ENCODE peak calls at places on chromosomes 13 and 19, in five cellular contexts. C, T, S, H and P are unnamed samples.

GRCh38 chr13:60482012-60482411 is 85.0 kb downstream of the TDRD3 start:
- DNase-seq in C (no peak), T (no peak), S (no peak), H (no peak), P (no peak)

GRCh38 chr19:48613852-48614435 is 932 bp downstream of the FAM83E start:
- DNase-seq in C (no peak), T (peak), S (no peak), H (no peak), P (no peak)

GRCh38 chr13:52022355-52022754 is 2.1 kb upstream of the UTP14C start:
- DNase-seq in C (no peak), T (no peak), S (no peak), H (no peak), P (no peak)

GRCh38 chr19:11138659-11139526 is 16.7 kb downstream of the SPC24 start:
- DNase-seq in C (no peak), T (no peak), S (no peak), H (no peak), P (no peak)

GRCh38 chr19:452829-453228 is 8.0 kb downstream of the SHC2 start:
- DNase-seq in C (no peak), T (no peak), S (no peak), H (no peak), P (no peak)

GRCh38 chr19:18118420-18119242 is 21.1 kb downstream of the MAST3 start:
- DNase-seq in C (no peak), T (no peak), S (no peak), H (no peak), P (no peak)

GRCh38 chr13:35787937-35788336 is 311.4 kb upstream of the MAB21L1 start:
- DNase-seq in C (no peak), T (no peak), S (no peak), H (no peak), P (no peak)

GRCh38 chr19:16252459-16253205 is 54.9 kb downstream of the AP1M1 start:
- DNase-seq in C (no peak), T (peak), S (no peak), H (no peak), P (no peak)

GRCh38 chr13:51305558-51305957 is 33.9 kb upstream of the SERPINE3 start:
- DNase-seq in C (no peak), T (no peak), S (no peak), H (no peak), P (no peak)

GRCh38 chr19:46385636-46386035 is 27.7 kb downstream of the CCDC8 start:
- DNase-seq in C (no peak), T (no peak), S (no peak), H (no peak), P (no peak)

GRCh38 chr13:88704600-88705275 is 1033.6 kb downstream of the SLITRK5 start:
- DNase-seq in C (no peak), T (no peak), S (no peak), H (no peak), P (no peak)

GRCh38 chr13:80074143-80074752 is 266.7 kb downstream of the SPRY2 start:
- DNase-seq in C (no peak), T (no peak), S (no peak), H (no peak), P (no peak)

GRCh38 chr19:44142014-44142523 is 715 bp downstream of the ZNF234 start:
- DNase-seq in C (no peak), T (peak), S (no peak), H (no peak), P (no peak)

GRCh38 chr13:100069278-100069677 is 19.6 kb upstream of the PCCA start:
- DNase-seq in C (no peak), T (no peak), S (no peak), H (no peak), P (no peak)